ENCODE peak calls at places on chromosomes 4 and X, in four cellular contexts. L is KBM-7, U is mucosa of gallbladder, V is mesendoderm. O is an unnamed sample.

GRCh38 chrX:106612403-106612789 is 618 bp downstream of the RADX start:
- DNase-seq in L (peak), U (no peak), V (peak), O (peak)

GRCh38 chr4:88735554-88735953 is 37.9 kb upstream of the NAP1L5 start:
- DNase-seq in L (no peak), U (no peak), V (no peak), O (no peak)

GRCh38 chr4:67229148-67229547 is 316.2 kb downstream of the CENPC start:
- DNase-seq in L (no peak), U (no peak), V (no peak), O (no peak)

GRCh38 chr4:175536852-175537453 is 275.1 kb downstream of the GPM6A start:
- DNase-seq in L (peak), U (no peak), V (peak), O (no peak)

GRCh38 chr4:166165829-166166420 is 292.9 kb downstream of the TLL1 start:
- DNase-seq in L (peak), U (no peak), V (peak), O (no peak)

GRCh38 chr4:34422472-34422871 is 1821.8 kb downstream of the ARAP2 start:
- DNase-seq in L (no peak), U (no peak), V (no peak), O (no peak)

GRCh38 chr4:37982736-37983135 is 22.5 kb downstream of the PTTG2 start:
- DNase-seq in L (no peak), U (peak), V (no peak), O (peak)

GRCh38 chr4:169870507-169870906 is 112.8 kb upstream of the HPF1 start:
- DNase-seq in L (no peak), U (no peak), V (no peak), O (no peak)

GRCh38 chrX:93538575-93538974 is 134.8 kb downstream of the NAP1L3 start:
- DNase-seq in L (peak), U (no peak), V (peak), O (no peak)

GRCh38 chr4:139887378-139887801 is 221.8 kb downstream of the MGST2 start:
- DNase-seq in L (no peak), U (no peak), V (no peak), O (no peak)

GRCh38 chr4:112284662-112285411 is 867 bp downstream of the TIFA start:
- DNase-seq in L (peak), U (no peak), V (no peak), O (no peak)

GRCh38 chr4:126572264-126572663 is 1060.5 kb upstream of the INTU start:
- DNase-seq in L (no peak), U (no peak), V (peak), O (no peak)

GRCh38 chrX:49209434-49210251 is 9.7 kb upstream of the SYP start:
- DNase-seq in L (no peak), U (no peak), V (peak), O (peak)

GRCh38 chr4:38804654-38805295 is at the start of gene TLR1:
- DNase-seq in L (peak), U (no peak), V (peak), O (no peak)

GRCh38 chrX:132940727-132941162 is 17.7 kb downstream of the HS6ST2 start:
- DNase-seq in L (no peak), U (no peak), V (no peak), O (no peak)

GRCh38 chr4:12875640-12876243 is 608.4 kb downstream of the RAB28 start:
- DNase-seq in L (no peak), U (no peak), V (no peak), O (no peak)

GRCh38 chr4:138175337-138175794 is 66.8 kb downstream of the SLC7A11 start:
- DNase-seq in L (no peak), U (no peak), V (no peak), O (no peak)

GRCh38 chr4:137768196-137768595 is 235.9 kb upstream of the PCDH18 start:
- DNase-seq in L (no peak), U (no peak), V (no peak), O (no peak)

GRCh38 chrX:53056292-53056691 is 7.7 kb downstream of the GPR173 start:
- DNase-seq in L (no peak), U (no peak), V (no peak), O (no peak)

GRCh38 chrX:54447461-54447860 is 7.3 kb downstream of the TSR2 start:
- DNase-seq in L (peak), U (no peak), V (peak), O (peak)